ENCODE peak calls at places on chromosomes 7 and 10, in nine cellular contexts. A is DMS153; F is stimulated activated CD4-positive, alpha-beta T cell treated with anti-CD3 and anti-CD28 coated beads, Interleukin-1b, Interleukin-23, amount 100 ng/mL, for 48 hours; W is hippocampal formation; C is NB4; E is thoracic aorta; T is GM13977; S is choroid plexus epithelial cell; B is HFF-Myc. O is an unnamed sample.

GRCh38 chr10:13099666-13100348 is at the start of gene OPTN:
- DNase-seq in B (peak; percentile 22), S (peak; percentile 88), E (peak; percentile 27), F (peak; percentile 73), C (peak; percentile 56), A (peak; percentile 44), T (peak; percentile 90), W (peak; percentile 70), O (peak; percentile 48)

GRCh38 chr7:30594055-30594539 is 581 bp upstream of the GARS1 start:
- DNase-seq in C (peak; percentile 85), A (no peak), B (no peak), S (peak; percentile 41), W (no peak), E (no peak), F (peak; percentile 47), T (peak; percentile 60), O (no peak)

GRCh38 chr10:80739328-80739727 is 201.6 kb downstream of the SH2D4B start:
- DNase-seq in W (no peak), A (no peak), B (no peak), S (no peak), C (no peak), E (no peak), F (no peak), T (no peak), O (no peak)

GRCh38 chr10:69911571-69912528 is 110.1 kb downstream of the COL13A1 start:
- DNase-seq in T (no peak), E (peak; percentile 42), S (no peak), A (no peak), F (no peak), W (peak; percentile 50), B (no peak), C (no peak), O (no peak)

GRCh38 chr7:139086454-139086853 is 23.1 kb downstream of the ZC3HAV1 start:
- DNase-seq in E (no peak), S (no peak), C (peak; percentile 55), A (no peak), B (no peak), F (no peak), W (no peak), T (no peak), O (no peak)

GRCh38 chr10:132659206-132660091 is 121.9 kb downstream of the INPP5A start:
- DNase-seq in B (no peak), W (no peak), A (no peak), E (no peak), F (no peak), T (no peak), S (no peak), C (no peak), O (no peak)

GRCh38 chr7:21251166-21251806 is 176.6 kb upstream of the SP4 start:
- DNase-seq in A (no peak), W (no peak), E (no peak), F (no peak), S (no peak), C (no peak), B (no peak), T (no peak), O (no peak)

GRCh38 chr7:157097569-157097968 is 41.2 kb upstream of the UBE3C start:
- DNase-seq in T (no peak), C (no peak), S (no peak), E (no peak), F (no peak), A (peak; percentile 81), B (no peak), W (no peak), O (no peak)

GRCh38 chr7:66638309-66639099 is 9.8 kb downstream of the KCTD7 start:
- DNase-seq in S (no peak), W (no peak), C (no peak), A (no peak), T (no peak), B (no peak), F (no peak), E (no peak), O (no peak)

GRCh38 chr7:103687981-103688380 is 242.0 kb upstream of the SLC26A5 start:
- DNase-seq in S (no peak), A (no peak), F (no peak), C (no peak), B (no peak), W (no peak), E (no peak), T (no peak), O (no peak)

GRCh38 chr7:108989319-108989718 is 419.6 kb downstream of the DNAJB9 start:
- DNase-seq in T (no peak), C (no peak), E (no peak), B (no peak), F (no peak), W (no peak), A (no peak), S (no peak), O (no peak)

GRCh38 chr7:91852263-91852741 is 28.2 kb downstream of the MTERF1 start:
- DNase-seq in A (no peak), E (no peak), W (no peak), C (peak; percentile 79), T (peak; percentile 14), S (peak; percentile 35), F (no peak), B (no peak), O (no peak)

GRCh38 chr7:50121269-50121668 is 28.2 kb upstream of the ZPBP start:
- DNase-seq in T (no peak), A (no peak), S (no peak), W (peak; percentile 0), F (no peak), C (no peak), E (no peak), B (no peak), O (no peak)

GRCh38 chr10:117165557-117166419 is 27.7 kb upstream of the VAX1 start:
- DNase-seq in A (peak; percentile 30), B (no peak), C (peak; percentile 53), S (peak; percentile 52), T (peak; percentile 66), W (no peak), E (no peak), F (peak; percentile 33), O (no peak)

GRCh38 chr7:135573541-135573940 is 15.8 kb downstream of the NUP205 start:
- DNase-seq in C (no peak), W (no peak), E (no peak), B (no peak), T (no peak), A (no peak), F (no peak), S (no peak), O (no peak)

GRCh38 chr7:151763420-151763984 is 113.4 kb downstream of the PRKAG2 start:
- DNase-seq in S (no peak), W (no peak), B (no peak), F (no peak), C (no peak), A (no peak), E (no peak), T (no peak), O (no peak)

GRCh38 chr7:33981221-33981620 is 75.9 kb downstream of the BMPER start:
- DNase-seq in A (no peak), C (no peak), W (no peak), B (no peak), S (no peak), T (no peak), F (no peak), E (no peak), O (no peak)

GRCh38 chr10:24872049-24872789 is 80.2 kb downstream of the PRTFDC1 start:
- DNase-seq in E (no peak), A (no peak), T (no peak), F (no peak), B (no peak), S (peak; percentile 28), W (peak; percentile 79), C (no peak), O (no peak)

GRCh38 chr7:2182461-2182860 is 50.3 kb downstream of the MAD1L1 start:
- DNase-seq in A (no peak), T (peak; percentile 82), C (no peak), E (no peak), S (no peak), B (no peak), W (no peak), F (no peak), O (no peak)

GRCh38 chr10:76779163-76779820 is 858.3 kb downstream of the KCNMA1 start:
- DNase-seq in W (no peak), E (no peak), A (no peak), S (peak; percentile 44), C (no peak), F (no peak), T (no peak), B (peak; percentile 12), O (no peak)

GRCh38 chr7:44884553-44885393 is 557 bp downstream of the PURB start:
- DNase-seq in F (peak; percentile 53), C (peak; percentile 76), T (peak; percentile 50), E (no peak), A (peak; percentile 6), S (peak; percentile 82), B (no peak), W (no peak), O (no peak)

GRCh38 chr10:23818484-23818883 is 379.6 kb downstream of the OTUD1 start:
- DNase-seq in B (no peak), W (no peak), F (no peak), A (no peak), E (no peak), S (no peak), T (no peak), C (no peak), O (no peak)

GRCh38 chr10:56728349-56728748 is 367.3 kb upstream of the ZWINT start:
- DNase-seq in S (no peak), A (no peak), T (no peak), C (no peak), W (no peak), B (no peak), F (no peak), E (no peak), O (no peak)

GRCh38 chr7:131173148-131173890 is 154.4 kb upstream of the MKLN1 start:
- DNase-seq in B (no peak), F (no peak), S (peak; percentile 69), A (no peak), E (no peak), C (no peak), W (no peak), T (no peak), O (no peak)

GRCh38 chr7:121510302-121510701 is 114.2 kb upstream of the FAM3C start:
- DNase-seq in T (no peak), S (no peak), B (no peak), W (no peak), F (no peak), E (no peak), A (no peak), C (peak; percentile 20), O (no peak)

GRCh38 chr7:28714452-28715120 is 243.5 kb downstream of the TRIL start:
- DNase-seq in F (no peak), B (no peak), S (no peak), A (no peak), C (no peak), E (no peak), W (peak; percentile 27), T (no peak), O (no peak)

GRCh38 chr10:28986117-28986792 is 302.6 kb upstream of the LYZL1 start:
- DNase-seq in S (no peak), B (no peak), T (no peak), W (no peak), C (no peak), A (no peak), F (no peak), E (no peak), O (no peak)

GRCh38 chr10:102588875-102589274 is 55.4 kb upstream of the TRIM8 start:
- DNase-seq in T (no peak), W (no peak), B (no peak), S (no peak), C (no peak), A (no peak), F (no peak), E (no peak), O (no peak)

GRCh38 chr10:116469437-116469836 is 41.8 kb downstream of the PNLIPRP3 start:
- DNase-seq in A (no peak), T (no peak), E (no peak), F (no peak), C (no peak), B (no peak), W (no peak), S (no peak), O (no peak)

GRCh38 chr10:63586048-63586447 is 64.8 kb downstream of the REEP3 start:
- DNase-seq in W (no peak), C (no peak), S (no peak), F (no peak), T (no peak), B (no peak), A (no peak), E (no peak), O (no peak)

GRCh38 chr7:32879460-32879859 is 12.1 kb downstream of the KBTBD2 start:
- DNase-seq in B (no peak), A (no peak), C (peak; percentile 63), F (no peak), W (no peak), S (peak; percentile 18), T (no peak), E (no peak), O (no peak)

O was measured in Panc1.